ENCODE peak calls at places on chromosomes 6 and 20, in five cellular contexts. H, P, N, X and O are unnamed samples.

GRCh38 chr20:53331151-53331973 is 262.3 kb downstream of the ZNF217 start:
- DNase-seq in P (peak), X (no peak), H (peak), N (peak), O (no peak)

GRCh38 chr6:16799279-16800193 is 38.3 kb upstream of the ATXN1 start:
- DNase-seq in X (peak), P (no peak), N (no peak), H (no peak), O (no peak)

GRCh38 chr6:130769812-130770211 is 57.4 kb upstream of the SMLR1 start:
- DNase-seq in H (no peak), X (no peak), N (no peak), P (no peak), O (no peak)

GRCh38 chr6:39791311-39791710 is 865 bp upstream of the DAAM2 start:
- DNase-seq in H (peak), N (no peak), X (no peak), P (no peak), O (no peak)

GRCh38 chr6:10874207-10874606 is 7.6 kb downstream of the GCM2 start:
- DNase-seq in N (no peak), H (no peak), X (no peak), P (no peak), O (no peak)

GRCh38 chr6:14182916-14183315 is 65.3 kb downstream of the CD83 start:
- DNase-seq in H (no peak), N (no peak), X (no peak), P (no peak), O (no peak)

GRCh38 chr6:149026530-149026942 is 279.7 kb downstream of the UST start:
- DNase-seq in N (peak), X (peak), H (peak), P (peak), O (no peak)

GRCh38 chr6:135909737-135910387 is 58.4 kb downstream of the PDE7B start:
- DNase-seq in X (peak), P (peak), H (peak), N (peak), O (peak)

GRCh38 chr20:61588356-61589054 is 336.4 kb downstream of the CDH4 start:
- DNase-seq in X (peak), P (no peak), N (no peak), H (peak), O (no peak)

GRCh38 chr20:32527447-32528055 is 57.6 kb downstream of the NOL4L start:
- DNase-seq in H (no peak), N (no peak), X (no peak), P (no peak), O (no peak)

GRCh38 chr6:138105446-138105845 is 1.8 kb downstream of the PERP start:
- DNase-seq in X (no peak), P (no peak), N (no peak), H (peak), O (no peak)

GRCh38 chr6:24788031-24788665 is 10.6 kb downstream of the ARMH2 start:
- DNase-seq in X (peak), N (no peak), H (no peak), P (no peak), O (no peak)

GRCh38 chr20:51534764-51535386 is 7.6 kb downstream of the NFATC2 start:
- DNase-seq in H (no peak), P (no peak), N (no peak), X (no peak), O (no peak)

DNA sequence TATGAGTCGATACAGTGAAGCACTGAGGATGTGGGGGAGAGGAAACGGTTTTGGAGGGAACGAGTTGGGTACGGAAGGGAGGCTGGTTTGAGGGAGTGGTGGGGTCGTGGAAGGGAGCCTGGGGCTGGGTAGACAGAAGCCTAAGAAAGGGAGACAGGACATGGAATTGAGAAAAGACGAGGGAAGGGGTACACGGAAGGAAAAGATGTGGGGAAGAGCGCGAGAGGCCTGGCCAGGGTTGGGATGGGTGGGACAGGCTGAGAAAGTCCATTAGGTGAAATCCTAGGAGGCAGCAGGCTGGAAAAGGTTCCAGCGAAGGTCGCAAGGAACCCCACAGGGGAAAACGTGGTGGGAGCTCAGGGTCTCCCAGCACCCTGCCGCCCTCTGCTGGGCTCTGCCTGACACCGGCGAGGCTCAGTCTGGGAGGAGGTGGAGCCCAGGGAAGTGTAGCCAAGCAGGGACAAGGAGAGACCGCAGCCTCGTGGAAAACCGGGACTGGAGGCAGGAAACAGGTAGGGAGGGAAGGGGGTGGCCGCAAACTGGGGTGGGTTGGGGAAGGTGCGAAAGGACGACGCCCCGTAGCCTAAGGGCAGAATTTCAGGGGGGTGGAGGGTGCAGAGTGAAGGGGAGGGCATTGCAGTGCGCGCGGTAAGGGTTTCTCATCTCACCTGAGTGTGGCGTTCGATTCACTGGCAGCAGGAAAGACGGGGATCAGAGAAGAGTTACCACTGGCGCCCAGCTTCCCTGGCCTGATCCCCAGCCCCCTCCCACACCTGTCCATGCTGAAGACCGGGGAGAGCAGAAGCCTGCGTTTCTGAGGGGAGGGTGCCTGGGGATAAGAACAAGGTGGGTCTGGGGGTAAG is 4.3 kb downstream of the GABBR1 start:
- DNase-seq in P (peak), H (peak), N (no peak), X (peak), O (peak)
- H3K18ac ChIP-seq in P (peak), H (peak), N (no peak), X (peak), O (peak)

GRCh38 chr6:128655978-128656498 is 135.6 kb upstream of the PTPRK start:
- DNase-seq in N (no peak), H (peak), P (no peak), X (peak), O (no peak)
- H2BK5ac ChIP-seq in N (no peak), H (no peak), P (no peak), X (peak), O (no peak)

GRCh38 chr6:43938178-43939101 is 168.4 kb downstream of the VEGFA start:
- DNase-seq in P (peak), N (no peak), H (peak), X (no peak), O (no peak)

GRCh38 chr6:43940071-43940392 is 170.0 kb downstream of the VEGFA start:
- DNase-seq in X (no peak), N (no peak), P (no peak), H (no peak), O (no peak)

GRCh38 chr6:43940393-43941087 is 170.5 kb downstream of the VEGFA start:
- DNase-seq in P (peak), N (no peak), X (no peak), H (no peak), O (no peak)

GRCh38 chr6:43941174-43941573 is 171.2 kb downstream of the VEGFA start:
- DNase-seq in H (no peak), X (no peak), N (no peak), P (peak), O (no peak)

GRCh38 chr6:43939281-43940070 is 169.5 kb downstream of the VEGFA start:
- DNase-seq in H (no peak), X (no peak), N (no peak), P (peak), O (no peak)
- H3K18ac ChIP-seq in H (no peak), X (no peak), N (no peak), P (no peak), O (no peak)

DNA sequence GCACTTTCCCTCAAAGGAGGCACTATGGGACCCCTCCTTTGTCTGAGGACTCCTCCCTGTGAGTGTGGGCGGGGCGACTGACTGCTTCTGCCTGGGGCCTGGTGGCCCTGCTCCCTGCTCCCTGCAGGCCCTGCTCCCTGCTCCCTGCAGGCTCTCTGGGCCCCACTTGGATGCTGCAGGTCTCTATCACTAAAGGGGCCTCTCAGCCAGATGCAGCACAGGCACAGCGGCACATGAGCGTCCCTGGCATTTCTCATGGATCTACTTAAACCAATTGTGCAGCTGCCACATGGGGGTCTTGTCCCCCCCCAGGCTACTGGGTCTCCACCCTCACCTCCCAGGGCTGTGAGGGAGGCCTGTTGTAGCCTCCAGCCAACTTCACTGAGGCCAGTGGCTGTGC is 7.8 kb downstream of the EEF1A2 start:
- DNase-seq in H (no peak), N (no peak), X (no peak), P (no peak), O (no peak)
- H2BK5ac ChIP-seq in H (no peak), N (no peak), X (no peak), P (no peak), O (no peak)

GRCh38 chr20:19775353-19776201 is 17.5 kb downstream of the RIN2 start:
- DNase-seq in N (peak), P (no peak), X (no peak), H (no peak), O (no peak)

GRCh38 chr20:19777981-19778380 is 19.9 kb downstream of the RIN2 start:
- DNase-seq in N (no peak), H (no peak), X (no peak), P (no peak), O (no peak)

GRCh38 chr20:19779634-19780033 is 21.6 kb downstream of the RIN2 start:
- DNase-seq in P (no peak), N (no peak), X (no peak), H (no peak), O (no peak)

GRCh38 chr20:19778404-19778803 is 20.3 kb downstream of the RIN2 start:
- DNase-seq in H (no peak), N (no peak), P (no peak), X (no peak), O (no peak)

GRCh38 chr20:19777311-19777710 is 19.3 kb downstream of the RIN2 start:
- DNase-seq in H (no peak), N (no peak), X (no peak), P (no peak), O (no peak)
- H3K18ac ChIP-seq in H (no peak), N (no peak), X (no peak), P (no peak), O (no peak)

GRCh38 chr20:45827030-45827652 is at the start of gene TNNC2:
- DNase-seq in H (no peak), X (no peak), N (no peak), P (no peak), O (no peak)

GRCh38 chr20:45821942-45822341 is 5.2 kb downstream of the TNNC2 start:
- DNase-seq in N (no peak), X (no peak), P (no peak), H (no peak), O (no peak)

GRCh38 chr20:45822863-45823262 is 4.2 kb downstream of the TNNC2 start:
- DNase-seq in N (peak), H (no peak), P (no peak), X (peak), O (no peak)

GRCh38 chr20:45826381-45827019 is 612 bp downstream of the TNNC2 start:
- DNase-seq in P (no peak), X (peak), N (no peak), H (peak), O (no peak)

GRCh38 chr20:45823949-45824835 is 2.9 kb downstream of the TNNC2 start:
- DNase-seq in P (peak), N (peak), H (peak), X (no peak), O (peak)
- H2BK5ac ChIP-seq in P (no peak), N (no peak), H (no peak), X (no peak), O (peak)